ENCODE peak calls at places on chromosomes 2 and 18, in six cellular contexts. T is SK-N-SH, U is HCT116, Q is GM12878, D is HepG2, Y is K562. P is an unnamed sample.

GRCh38 chr2:158984554-158985207 is 16.2 kb downstream of the TANC1 start:
- DNase-seq in T (peak; percentile 39), U (no peak), Q (no peak), D (no peak), Y (no peak), P (no peak)

GRCh38 chr2:175136334-175137215 is 31.4 kb downstream of the ATF2 start:
- DNase-seq in T (no peak), U (no peak), Q (no peak), D (no peak), Y (no peak), P (no peak)

GRCh38 chr18:9629709-9630108 is 15.3 kb upstream of the PPP4R1 start:
- DNase-seq in T (no peak), U (no peak), Q (no peak), D (no peak), Y (no peak), P (no peak)

GRCh38 chr2:16141641-16141921 is 201.2 kb downstream of the MYCN start:
- DNase-seq in T (no peak), U (no peak), Q (no peak), D (no peak), Y (no peak), P (no peak)

GRCh38 chr2:162308747-162309503 is 9.6 kb downstream of the IFIH1 start:
- DNase-seq in T (no peak), U (no peak), Q (no peak), D (no peak), Y (no peak), P (no peak)

GRCh38 chr18:55220523-55220922 is 261.3 kb upstream of the CCDC68 start:
- DNase-seq in T (no peak), U (no peak), Q (peak; percentile 33), D (no peak), Y (no peak), P (no peak)

GRCh38 chr2:6224267-6224666 is 532.1 kb downstream of the SOX11 start:
- DNase-seq in T (no peak), U (no peak), Q (peak; percentile 26), D (no peak), Y (no peak), P (no peak)

GRCh38 chr2:82795446-82795845 is 1663.6 kb downstream of the SUCLG1 start:
- DNase-seq in T (no peak), U (peak; percentile 18), Q (no peak), D (no peak), Y (no peak), P (peak; percentile 39)

GRCh38 chr2:29251406-29251805 is 136.2 kb downstream of the CLIP4 start:
- DNase-seq in T (no peak), U (no peak), Q (no peak), D (no peak), Y (no peak), P (no peak)

GRCh38 chr2:134736167-134736885 is 17.5 kb upstream of the TMEM163 start:
- DNase-seq in T (no peak), U (peak; percentile 3), Q (no peak), D (no peak), Y (no peak), P (no peak)

GRCh38 chr18:48866028-48866733 is 84.6 kb downstream of the SMAD7 start:
- DNase-seq in T (peak; percentile 90), U (no peak), Q (no peak), D (no peak), Y (no peak), P (no peak)
- TF ChIP-seq SIN3A in T (no peak), U (no peak), Q (no peak), D (no peak), Y (no peak), P (no peak)

DNA sequence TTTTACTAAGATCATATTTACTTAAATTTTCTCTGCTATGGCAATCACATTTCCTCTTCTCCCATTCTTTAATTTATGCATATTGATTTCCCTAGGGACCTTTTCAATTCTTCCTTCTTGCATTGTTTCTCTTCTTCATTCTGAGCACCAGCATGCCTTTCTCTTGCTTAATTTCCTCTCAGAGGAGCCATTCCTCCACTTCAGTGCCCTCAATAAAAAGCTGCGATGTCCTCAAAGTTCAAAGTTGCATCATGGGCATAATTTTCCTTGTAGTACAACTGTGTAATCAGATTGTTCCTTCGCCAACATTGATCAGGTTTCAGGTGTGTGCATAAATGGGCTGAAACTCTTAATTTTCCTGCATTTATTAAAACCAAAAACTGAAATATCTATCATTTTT is 21.8 kb upstream of the CD226 start:
- DNase-seq in T (no peak), U (no peak), Q (no peak), D (no peak), Y (no peak), P (no peak)
- H3K4me1 ChIP-seq in T (peaks cover 3% of the 10 kb centered on the region), U (no peaks in the 10 kb centered on the region), Q (no peaks in the 10 kb centered on the region), D (no peaks in the 10 kb centered on the region), Y (no peaks in the 10 kb centered on the region), P (no peaks in the 10 kb centered on the region)

GRCh38 chr18:80171190-80171872 is 62.3 kb downstream of the ADNP2 start:
- DNase-seq in T (peak; percentile 81), U (no peak), Q (no peak), D (no peak), Y (peak; percentile 70), P (no peak)

GRCh38 chr18:80173060-80173459 is 64.0 kb downstream of the ADNP2 start:
- DNase-seq in T (no peak), U (no peak), Q (no peak), D (no peak), Y (no peak), P (no peak)

GRCh38 chr18:80169607-80170006 is 60.5 kb downstream of the ADNP2 start:
- DNase-seq in T (no peak), U (no peak), Q (no peak), D (no peak), Y (no peak), P (no peak)

GRCh38 chr18:80170395-80171094 is 61.5 kb downstream of the ADNP2 start:
- DNase-seq in T (no peak), U (no peak), Q (no peak), D (no peak), Y (no peak), P (no peak)

DNA sequence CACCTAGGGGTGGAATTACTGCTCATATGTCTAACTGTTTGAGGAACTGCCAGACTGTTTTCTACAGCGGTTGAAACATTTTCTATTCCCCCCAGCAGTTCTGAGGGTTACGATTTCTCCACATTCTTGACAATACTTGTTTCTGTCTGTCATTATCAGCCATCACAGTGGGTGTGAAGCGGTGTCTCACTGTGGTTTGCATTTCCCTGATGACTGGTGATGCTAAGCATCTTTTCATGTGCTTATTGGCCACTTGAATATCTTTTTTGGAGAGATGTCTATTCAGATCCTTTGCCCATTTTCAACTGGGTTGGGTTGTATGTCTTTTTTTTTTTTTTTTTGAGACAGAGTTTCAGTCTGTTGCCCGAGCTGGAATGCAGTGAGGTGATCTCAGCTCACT is 63.0 kb downstream of the ADNP2 start:
- DNase-seq in T (no peak), U (no peak), Q (no peak), D (no peak), Y (no peak), P (no peak)
- TF ChIP-seq REST in T (no peak), U (no peak), Q (no peak), D (no peak), Y (no peak), P (no peak)

GRCh38 chr2:71603851-71604708 is 150.7 kb downstream of the DYSF start:
- DNase-seq in T (no peak), U (no peak), Q (no peak), D (no peak), Y (no peak), P (no peak)

GRCh38 chr2:71602581-71602980 is 149.2 kb downstream of the DYSF start:
- DNase-seq in T (no peak), U (no peak), Q (no peak), D (no peak), Y (no peak), P (no peak)

GRCh38 chr2:71604709-71605085 is 151.3 kb downstream of the DYSF start:
- DNase-seq in T (no peak), U (no peak), Q (no peak), D (no peak), Y (no peak), P (no peak)

GRCh38 chr2:71602115-71602495 is 148.7 kb downstream of the DYSF start:
- DNase-seq in T (no peak), U (no peak), Q (no peak), D (no peak), Y (no peak), P (no peak)

GRCh38 chr2:71603311-71603794 is 150.0 kb downstream of the DYSF start:
- DNase-seq in T (no peak), U (no peak), Q (no peak), D (no peak), Y (no peak), P (no peak)
- TF ChIP-seq SIN3A in T (no peak), U (no peak), Q (no peak), D (no peak), Y (no peak), P (no peak)

DNA sequence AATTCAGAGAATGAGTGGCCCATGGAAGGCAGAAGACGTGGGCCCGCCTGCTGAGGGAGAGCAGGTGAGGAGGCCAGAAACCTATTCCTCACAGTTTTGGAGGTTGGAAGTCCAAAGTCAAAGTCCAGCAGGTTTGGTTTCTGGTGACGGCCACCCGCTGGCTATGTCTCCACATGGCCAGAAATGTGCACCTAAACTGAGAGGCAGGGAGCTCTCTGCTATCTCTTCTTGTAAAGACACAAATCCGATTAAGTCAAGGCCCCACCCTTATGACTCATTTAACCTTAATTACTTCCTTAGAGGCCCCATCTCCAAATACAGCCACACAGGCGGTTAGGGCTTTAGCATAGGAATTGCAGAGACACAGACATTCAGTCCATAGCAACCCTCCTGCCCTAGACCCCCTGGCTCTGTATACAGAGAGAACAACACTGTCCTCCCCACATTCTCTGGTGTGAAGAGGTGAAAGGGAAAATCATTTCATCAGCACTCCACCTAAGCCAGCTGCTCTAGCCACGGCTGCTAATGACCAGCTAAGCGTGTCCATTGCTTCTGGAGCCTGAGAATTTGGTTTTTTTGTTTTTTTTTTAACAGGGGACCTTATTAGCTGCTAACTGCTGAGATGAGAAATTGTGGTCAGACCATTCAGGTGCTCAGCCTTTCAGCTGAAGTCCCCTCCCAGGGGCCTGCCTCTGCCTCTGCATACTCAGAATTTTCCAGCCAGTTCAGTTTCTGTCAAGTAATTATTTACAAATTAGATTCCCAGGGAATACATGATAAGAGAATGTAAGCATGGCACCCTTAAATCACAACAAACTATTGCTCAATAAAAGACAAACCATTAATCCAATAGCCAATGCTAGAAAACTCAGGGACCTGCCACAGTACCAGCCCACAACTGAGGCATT is 368.7 kb upstream of the ID2 start:
- DNase-seq in T (no peak), U (peak; percentile 47), Q (peak; percentile 96), D (no peak), Y (peak; percentile 59), P (no peak)
- H3K4me1 ChIP-seq in T (peaks cover 17% of the 10 kb centered on the region), U (peaks cover 23% of the 10 kb centered on the region), Q (peaks cover 53% of the 10 kb centered on the region), D (peaks cover 12% of the 10 kb centered on the region), Y (peaks cover 37% of the 10 kb centered on the region), P (no peaks in the 10 kb centered on the region)

GRCh38 chr2:144431384-144431783 is 88.5 kb downstream of the ZEB2 start:
- DNase-seq in T (no peak), U (no peak), Q (no peak), D (no peak), Y (no peak), P (no peak)
- TF ChIP-seq REST in T (no peak), U (no peak), Q (no peak), D (no peak), Y (no peak), P (no peak)